ENCODE peak calls at places on chromosomes 4 and X, in four cellular contexts. Q, C, S and O are unnamed samples.

GRCh38 chr4:38691251-38692008 is 27.4 kb downstream of the KLF3 start:
- DNase-seq in Q (peak; percentile 75), C (no peak), S (peak; percentile 75), O (no peak)

GRCh38 chr4:107989162-107989536 is 540 bp upstream of the HADH start:
- DNase-seq in C (no peak), Q (no peak), S (no peak), O (no peak)

GRCh38 chr4:55184600-55185523 is 59.5 kb upstream of the KDR start:
- DNase-seq in C (no peak), S (no peak), Q (peak; percentile 92), O (no peak)

GRCh38 chr4:109164011-109164410 is 138.4 kb downstream of the COL25A1 start:
- DNase-seq in S (no peak), Q (peak; percentile 68), C (no peak), O (no peak)

GRCh38 chrX:4451591-4451990 is 738.1 kb upstream of the PRKX start:
- DNase-seq in Q (no peak), C (no peak), S (no peak), O (no peak)

GRCh38 chr4:125620066-125620850 is 305.5 kb downstream of the FAT4 start:
- DNase-seq in Q (peak; percentile 49), S (no peak), C (no peak), O (no peak)

GRCh38 chrX:65574356-65574755 is 39.8 kb upstream of the LAS1L start:
- DNase-seq in Q (no peak), C (no peak), S (no peak), O (no peak)

GRCh38 chr4:186685744-186686143 is 37.9 kb downstream of the FAT1 start:
- DNase-seq in Q (peak; percentile 88), S (no peak), C (peak; percentile 71), O (no peak)

GRCh38 chr4:77465271-77465670 is 140.3 kb upstream of the CXCL13 start:
- DNase-seq in C (no peak), Q (peak; percentile 40), S (no peak), O (no peak)

GRCh38 chr4:101958547-101958946 is 168.0 kb downstream of the BANK1 start:
- DNase-seq in Q (no peak), S (no peak), C (no peak), O (no peak)

GRCh38 chr4:98546910-98547544 is 111.4 kb downstream of the TSPAN5 start:
- DNase-seq in Q (peak; percentile 83), C (no peak), S (no peak), O (no peak)

GRCh38 chr4:111802191-111802590 is 343.1 kb upstream of the FAM241A start:
- DNase-seq in C (no peak), S (no peak), Q (peak; percentile 9), O (no peak)

GRCh38 chrX:103691059-103691458 is 4.6 kb upstream of the MORF4L2 start:
- DNase-seq in C (no peak), S (no peak), Q (no peak), O (no peak)

GRCh38 chr4:6076391-6076790 is 58.2 kb upstream of the C4orf50 start:
- DNase-seq in S (peak; percentile 2), C (no peak), Q (no peak), O (no peak)

GRCh38 chr4:7423391-7423790 is 11.3 kb downstream of the PSAPL1 start:
- DNase-seq in C (no peak), Q (no peak), S (peak; percentile 16), O (no peak)